ENCODE peak calls at places on chromosomes 12 and 14, in four cellular contexts. H is HepG2; I is NCI-H1092; W is activated effector memory CD4-positive, alpha-beta T cell treated with Interleukin-2 at 50 U/mL for 16 hours. N is an unnamed sample.

GRCh38 chr14:75295491-75296338 is 17.1 kb downstream of the FOS start:
- DNase-seq in I (peak), H (no peak), W (peak), N (peak)

GRCh38 chr14:39368261-39368959 is 63.8 kb downstream of the FBXO33 start:
- DNase-seq in W (no peak), I (peak), H (peak), N (peak)

GRCh38 chr14:21385170-21385904 is 1.5 kb upstream of the SUPT16H start:
- DNase-seq in W (no peak), H (no peak), I (no peak), N (peak)

GRCh38 chr12:21613931-21614330 is 9.3 kb upstream of the GYS2 start:
- DNase-seq in H (no peak), W (no peak), I (no peak), N (peak)

GRCh38 chr14:35897616-35898111 is 71.5 kb downstream of the BRMS1L start:
- DNase-seq in I (no peak), H (peak), W (no peak), N (no peak)

GRCh38 chr12:64946132-64946829 is 121.8 kb downstream of the TBC1D30 start:
- DNase-seq in I (peak), W (no peak), H (no peak), N (no peak)

GRCh38 chr12:3150820-3151590 is 73.8 kb downstream of the TSPAN9 start:
- DNase-seq in I (peak), W (no peak), H (no peak), N (no peak)

GRCh38 chr12:87756111-87756510 is 273.1 kb downstream of the C12orf50 start:
- DNase-seq in H (no peak), W (no peak), I (no peak), N (peak)

GRCh38 chr14:100872241-100872640 is 31.3 kb downstream of the RTL1 start:
- DNase-seq in I (no peak), H (no peak), W (no peak), N (no peak)

GRCh38 chr12:130345292-130345691 is 7.6 kb downstream of the PIWIL1 start:
- DNase-seq in W (no peak), I (no peak), H (no peak), N (no peak)

GRCh38 chr14:75662966-75663365 is 1.9 kb downstream of the TTLL5 start:
- DNase-seq in W (no peak), H (no peak), I (no peak), N (no peak)

GRCh38 chr12:49642370-49642802 is 19.0 kb downstream of the PRPF40B start:
- DNase-seq in W (no peak), H (peak), I (no peak), N (no peak)

GRCh38 chr12:2017724-2018337 is 13.6 kb upstream of the DCP1B start:
- DNase-seq in H (no peak), W (no peak), I (peak), N (no peak)